ENCODE peak calls at places on chromosomes 7 and 10, in four cellular contexts. P, C, R and W are unnamed samples.

GRCh38 chr10:61749271-61749670 is 86.5 kb downstream of the CABCOCO1 start:
- DNase-seq in P (no peak), C (no peak), R (peak), W (no peak)

GRCh38 chr7:34497153-34497777 is 160.8 kb upstream of the NPSR1 start:
- DNase-seq in P (no peak), C (no peak), R (no peak), W (no peak)

GRCh38 chr10:79071535-79071923 is 2.8 kb downstream of the ZMIZ1 start:
- DNase-seq in P (no peak), C (no peak), R (no peak), W (no peak)

GRCh38 chr7:116574025-116574822 is 49.4 kb downstream of the CAV1 start:
- DNase-seq in P (no peak), C (no peak), R (no peak), W (no peak)

GRCh38 chr7:37336259-37336658 is 112.4 kb downstream of the ELMO1 start:
- DNase-seq in P (no peak), C (no peak), R (no peak), W (no peak)

GRCh38 chr7:100065452-100066186 is 15.9 kb downstream of the ZNF3 start:
- DNase-seq in P (peak), C (no peak), R (no peak), W (peak)

GRCh38 chr10:110269641-110270318 is 34.9 kb downstream of the SMNDC1 start:
- DNase-seq in P (peak), C (no peak), R (no peak), W (peak)

GRCh38 chr7:130927564-130927963 is 193.6 kb upstream of the KLF14 start:
- DNase-seq in P (no peak), C (no peak), R (peak), W (no peak)

GRCh38 chr7:13411641-13412040 is 577.8 kb downstream of the ETV1 start:
- DNase-seq in P (no peak), C (no peak), R (no peak), W (no peak)

GRCh38 chr7:66504131-66504530 is 124.5 kb upstream of the KCTD7 start:
- DNase-seq in P (no peak), C (no peak), R (no peak), W (no peak)

GRCh38 chr7:33698006-33698405 is 207.3 kb upstream of the BMPER start:
- DNase-seq in P (no peak), C (no peak), R (no peak), W (no peak)

GRCh38 chr7:91883676-91884362 is 3.3 kb upstream of the MTERF1 start:
- DNase-seq in P (peak), C (no peak), R (no peak), W (no peak)

GRCh38 chr7:28329616-28330373 is 82.5 kb upstream of the CREB5 start:
- DNase-seq in P (no peak), C (no peak), R (no peak), W (peak)

GRCh38 chr10:131814567-131815290 is 86.1 kb upstream of the PPP2R2D start:
- DNase-seq in P (no peak), C (peak), R (no peak), W (no peak)

GRCh38 chr10:127013696-127014095 is 108.5 kb downstream of the DOCK1 start:
- DNase-seq in P (no peak), C (no peak), R (peak), W (no peak)

GRCh38 chr10:101165736-101166135 is 34.6 kb downstream of the TLX1 start:
- DNase-seq in P (no peak), C (no peak), R (peak), W (no peak)

GRCh38 chr10:51832652-51833383 is 133.4 kb upstream of the CSTF2T start:
- DNase-seq in P (peak), C (no peak), R (peak), W (peak)

GRCh38 chr10:129126955-129127354 is 340.1 kb upstream of the MGMT start:
- DNase-seq in P (no peak), C (no peak), R (no peak), W (no peak)

GRCh38 chr10:71712572-71713134 is 6.9 kb downstream of the C10orf105 start:
- DNase-seq in P (no peak), C (no peak), R (no peak), W (no peak)

GRCh38 chr10:124033887-124034218 is 59.5 kb downstream of the CHST15 start:
- DNase-seq in P (peak), C (no peak), R (no peak), W (no peak)

GRCh38 chr7:40638872-40639271 is 504.1 kb downstream of the SUGCT start:
- DNase-seq in P (no peak), C (no peak), R (no peak), W (peak)

GRCh38 chr10:102869290-102870198 is at the start of gene AS3MT:
- DNase-seq in P (peak), C (no peak), R (peak), W (peak)

GRCh38 chr7:26667514-26668133 is 196.8 kb downstream of the SKAP2 start:
- DNase-seq in P (peak), C (peak), R (peak), W (peak)

DNA sequence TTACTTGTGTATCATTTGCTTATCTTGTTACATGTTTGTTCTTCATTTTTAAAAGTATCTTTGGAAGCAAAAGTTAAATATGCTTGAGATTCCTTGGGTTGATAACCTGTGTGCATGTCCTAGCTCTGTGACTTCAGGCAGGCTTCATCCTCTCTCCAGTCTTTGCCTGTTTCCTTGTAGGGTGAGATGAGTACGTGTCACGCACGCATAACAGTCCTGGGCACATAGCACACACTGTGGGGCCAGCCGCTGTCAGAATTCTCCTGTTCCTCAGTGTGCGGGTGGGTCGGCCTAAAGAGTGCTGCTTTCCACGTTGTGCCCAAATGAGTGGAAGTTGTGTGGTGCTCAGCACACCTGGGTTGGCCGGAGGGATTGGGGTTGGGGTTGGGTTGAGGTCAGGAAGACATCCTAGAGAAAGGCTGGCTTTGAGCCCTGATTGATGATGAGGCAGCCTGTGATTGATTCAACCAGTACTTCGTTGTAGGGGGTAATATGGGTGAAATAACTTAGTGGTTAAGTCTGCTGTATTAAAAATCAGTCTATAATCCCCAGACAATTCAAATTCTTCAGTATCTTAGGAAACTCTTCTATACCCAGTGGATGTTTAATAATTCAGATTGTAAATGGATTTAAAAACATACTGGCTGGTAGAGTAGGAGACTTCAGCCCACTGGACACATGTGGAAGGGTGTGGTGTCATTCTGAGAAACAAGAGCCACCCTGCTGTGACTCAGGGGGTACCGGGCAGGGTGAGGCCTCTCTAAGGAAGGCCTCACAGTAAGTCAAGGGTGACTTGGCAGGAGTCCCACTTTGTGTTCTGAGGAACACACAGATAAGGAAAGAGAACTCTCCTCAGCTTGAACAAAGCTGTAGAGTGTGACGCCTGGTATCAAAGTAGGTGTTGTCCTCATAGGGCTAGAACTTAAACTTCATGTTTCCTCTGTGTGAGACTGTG is 54.8 kb downstream of the DAGLB start:
- DNase-seq in P (peak), C (peak), R (peak), W (peak)
- H3K4me3 ChIP-seq in P (no peak), C (no peak), R (peak), W (no peak)

GRCh38 chr7:98483964-98484545 is 83.2 kb upstream of the BAIAP2L1 start:
- DNase-seq in P (no peak), C (no peak), R (no peak), W (no peak)

GRCh38 chr7:98483276-98483963 is 82.5 kb upstream of the BAIAP2L1 start:
- DNase-seq in P (no peak), C (no peak), R (no peak), W (no peak)

GRCh38 chr7:98474558-98474957 is 73.7 kb upstream of the BAIAP2L1 start:
- DNase-seq in P (no peak), C (no peak), R (no peak), W (peak)

GRCh38 chr7:98475352-98475751 is 74.5 kb upstream of the BAIAP2L1 start:
- DNase-seq in P (no peak), C (no peak), R (no peak), W (no peak)

DNA sequence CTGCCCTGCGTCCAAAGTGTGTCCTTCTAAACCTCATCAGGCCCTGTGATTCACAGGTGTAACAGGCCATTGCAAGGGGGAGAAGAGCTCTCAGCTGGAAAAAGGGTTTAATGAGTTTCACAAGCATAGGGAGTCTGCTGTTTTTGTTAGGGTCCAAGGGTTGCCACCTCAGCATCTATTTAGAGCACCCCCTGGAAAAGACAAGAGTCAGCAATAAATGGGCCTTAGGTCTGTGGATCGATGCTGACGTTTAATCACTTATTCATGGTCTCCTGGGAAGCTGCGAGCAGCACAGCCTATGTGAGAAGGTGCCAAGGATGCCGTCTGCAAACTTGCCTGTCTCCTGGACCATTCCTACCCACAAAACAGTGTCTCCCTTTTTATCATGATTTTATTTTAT is 78.4 kb upstream of the BAIAP2L1 start:
- DNase-seq in P (no peak), C (no peak), R (no peak), W (no peak)
- TF ChIP-seq CTCF in P (no peak), C (no peak), R (no peak), W (no peak)

DNA sequence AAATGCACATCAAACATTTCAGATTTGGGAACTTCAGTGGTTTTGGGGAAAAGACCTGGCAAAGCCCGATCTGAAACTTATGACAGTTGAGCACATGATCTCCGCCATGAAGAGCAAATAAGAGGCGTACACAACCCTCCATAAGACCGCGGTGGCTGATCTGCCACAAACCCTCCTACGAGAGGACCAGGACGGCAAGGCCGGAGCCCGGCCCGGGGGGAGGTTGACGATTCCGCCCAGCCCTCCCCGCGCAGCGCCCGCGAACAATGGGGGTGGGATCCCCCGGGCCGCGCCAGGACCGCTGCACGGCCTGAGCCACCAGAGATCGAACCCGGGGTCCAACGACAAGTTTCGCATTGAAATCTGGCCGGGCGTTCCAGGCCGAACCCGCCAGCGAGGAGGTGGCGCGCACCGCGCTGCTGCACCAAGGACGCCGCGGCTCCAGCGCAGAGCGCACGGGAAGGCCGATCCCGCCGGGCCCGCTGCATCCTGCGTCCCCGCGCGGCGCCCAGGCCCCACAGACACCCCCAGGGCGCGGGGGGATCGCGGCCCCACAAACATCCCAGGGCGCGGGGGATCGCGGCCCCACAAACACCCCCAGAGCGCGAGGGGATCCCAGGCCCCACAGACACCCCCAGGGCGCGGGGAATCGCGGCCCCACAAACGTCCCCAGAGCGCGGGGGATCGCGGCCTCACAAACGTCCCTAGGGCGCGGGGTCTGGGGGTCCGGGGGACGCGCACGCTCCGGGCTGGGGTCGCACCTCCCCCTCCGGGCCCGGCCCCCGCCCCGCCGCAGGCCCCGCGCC is 644 bp downstream of the DIP2C start:
- DNase-seq in P (peak), C (no peak), R (peak), W (peak)
- H3K4me3 ChIP-seq in P (peak), C (peak), R (peak), W (peak)

GRCh38 chr7:23072043-23072442 is 33.5 kb upstream of the KLHL7 start:
- DNase-seq in P (peak), C (no peak), R (peak), W (peak)
- TF ChIP-seq CTCF in P (peak), C (no peak), R (peak), W (peak)

DNA sequence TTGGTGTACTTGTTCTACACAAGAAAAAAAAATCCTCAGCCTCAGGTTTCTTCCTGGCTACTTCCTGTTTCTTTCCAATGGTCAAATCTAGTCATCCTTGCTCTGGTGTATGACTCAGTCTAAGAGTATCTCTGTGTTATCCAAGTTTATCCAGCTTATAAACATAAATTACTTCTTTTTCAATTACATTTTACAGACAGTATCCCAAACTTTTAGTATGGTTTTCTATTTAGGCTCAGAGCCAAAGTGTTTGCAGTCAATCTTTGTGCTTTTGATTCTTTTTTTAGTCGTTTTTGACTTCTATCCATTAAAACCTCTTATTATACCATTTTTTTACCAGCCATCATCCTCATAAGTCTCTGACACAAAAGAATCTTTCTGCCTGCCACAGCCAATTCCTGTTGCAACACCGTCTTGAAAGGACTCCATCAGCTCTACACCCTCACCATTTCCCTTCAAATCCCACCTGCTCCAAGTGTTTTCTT is 294.6 kb downstream of the PTEN start:
- DNase-seq in P (peak), C (no peak), R (no peak), W (peak)
- H3K4me3 ChIP-seq in P (no peak), C (no peak), R (no peak), W (no peak)

GRCh38 chr10:70132098-70133029 is at the start of gene AIFM2:
- DNase-seq in P (peak), C (peak), R (peak), W (peak)
- TF ChIP-seq CTCF in P (no peak), C (no peak), R (no peak), W (no peak)

GRCh38 chr7:129784437-129784782 is 168.3 kb downstream of the UBE2H start:
- DNase-seq in P (no peak), C (no peak), R (no peak), W (no peak)

GRCh38 chr7:129783097-129783919 is 169.5 kb downstream of the UBE2H start:
- DNase-seq in P (no peak), C (no peak), R (no peak), W (no peak)

GRCh38 chr7:129785457-129786178 is 167.1 kb downstream of the UBE2H start:
- DNase-seq in P (no peak), C (no peak), R (no peak), W (no peak)

GRCh38 chr7:129786179-129786514 is 166.6 kb downstream of the UBE2H start:
- DNase-seq in P (no peak), C (no peak), R (no peak), W (no peak)

DNA sequence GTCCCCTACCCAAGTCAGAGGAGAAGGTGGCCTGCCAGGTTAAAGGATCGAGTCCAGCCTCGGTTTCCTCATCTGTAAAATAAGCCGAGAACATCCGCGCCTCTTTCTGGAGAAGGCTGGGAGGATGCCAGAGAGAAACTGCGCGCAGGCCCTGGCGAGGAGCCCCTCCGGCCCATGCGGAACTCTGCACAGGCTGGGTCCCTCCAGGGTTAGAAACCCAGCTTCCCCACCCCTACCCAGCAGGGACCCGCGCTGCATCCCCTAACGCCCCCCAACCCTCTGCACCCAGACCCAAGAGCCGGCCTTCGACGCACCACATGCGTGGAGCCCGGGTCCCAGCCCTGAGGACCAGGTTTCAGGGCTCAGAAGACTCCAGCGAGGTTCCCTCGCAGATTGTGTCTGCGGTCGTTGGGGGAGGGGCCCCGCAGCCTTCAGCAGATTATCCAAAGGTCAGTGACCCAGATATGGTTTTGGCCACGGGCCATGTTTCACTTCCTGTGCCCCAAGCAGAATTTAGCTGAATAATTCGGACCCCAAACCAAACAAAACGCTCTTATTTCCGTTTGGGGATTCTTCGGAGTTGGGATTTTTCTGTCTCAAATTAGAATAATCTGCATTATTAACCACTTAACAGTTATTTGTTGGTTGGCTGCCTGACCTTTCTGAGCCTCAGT is 167.8 kb downstream of the UBE2H start:
- DNase-seq in P (no peak), C (no peak), R (no peak), W (no peak)
- H3K4me3 ChIP-seq in P (no peak), C (no peak), R (no peak), W (no peak)

GRCh38 chr7:86667732-86668131 is 24.0 kb downstream of the GRM3 start:
- DNase-seq in P (no peak), C (no peak), R (no peak), W (no peak)
- TF ChIP-seq CTCF in P (no peak), C (no peak), R (no peak), W (no peak)